ENCODE peak calls at places on chromosomes 13 and 19, in nine cellular contexts. N is thyroid gland, R is heart left ventricle, Z is A549, G is uterus, D is IMR-90, W is Peyer's patch, O is tibial nerve, X is breast epithelium. K is an unnamed sample.
A peak's percentile ranks its signal among the peaks of the same experiment; 100 is the strongest.

GRCh38 chr13:81171065-81171647 is 830.2 kb upstream of the SPRY2 start:
- DNase-seq in N (no peak), R (no peak), Z (no peak), G (no peak), D (no peak), W (no peak), O (no peak), X (no peak), K (peak; percentile 21)

GRCh38 chr13:73901324-73902068 is 232.7 kb downstream of the KLF12 start:
- DNase-seq in N (no peak), R (no peak), Z (no peak), G (no peak), D (no peak), W (no peak), O (no peak), X (no peak), K (no peak)

GRCh38 chr13:41668130-41668757 is 210.9 kb downstream of the RGCC start:
- DNase-seq in N (peak; percentile 50), R (peak; percentile 65), Z (peak; percentile 55), G (peak; percentile 38), D (peak; percentile 95), W (no peak), O (no peak), X (no peak), K (peak; percentile 87)

GRCh38 chr13:95500136-95500718 is 52.3 kb upstream of the CLDN10 start:
- DNase-seq in N (no peak), R (no peak), Z (no peak), G (no peak), D (peak; percentile 4), W (no peak), O (no peak), X (no peak), K (no peak)

GRCh38 chr19:4829001-4829712 is 2.4 kb downstream of the TICAM1 start:
- DNase-seq in N (peak; percentile 63), R (no peak), Z (no peak), G (no peak), D (no peak), W (peak; percentile 49), O (no peak), X (no peak), K (no peak)

GRCh38 chr13:39217471-39217870 is 179.2 kb downstream of the NHLRC3 start:
- DNase-seq in N (no peak), R (no peak), Z (no peak), G (no peak), D (no peak), W (no peak), O (no peak), X (no peak), K (no peak)

GRCh38 chr13:67549331-67549730 is 319.2 kb upstream of the PCDH9 start:
- DNase-seq in N (no peak), R (no peak), Z (no peak), G (no peak), D (peak; percentile 91), W (no peak), O (no peak), X (no peak), K (no peak)

GRCh38 chr13:113782472-113782871 is 23.4 kb downstream of the TMEM255B start:
- DNase-seq in N (no peak), R (peak; percentile 8), Z (no peak), G (no peak), D (no peak), W (no peak), O (no peak), X (no peak), K (no peak)

GRCh38 chr13:92390217-92390616 is 836.4 kb upstream of the GPC6 start:
- DNase-seq in N (no peak), R (no peak), Z (no peak), G (no peak), D (no peak), W (no peak), O (no peak), X (no peak), K (no peak)

GRCh38 chr13:99218545-99218944 is 17.9 kb downstream of the UBAC2 start:
- DNase-seq in N (peak; percentile 87), R (peak; percentile 82), Z (no peak), G (no peak), D (peak; percentile 31), W (no peak), O (no peak), X (no peak), K (no peak)

GRCh38 chr19:58575183-58576041 is 2.3 kb upstream of the MZF1 start:
- DNase-seq in N (peak; percentile 94), R (peak; percentile 91), Z (peak; percentile 93), G (peak; percentile 92), D (peak; percentile 85), W (peak; percentile 83), O (peak; percentile 76), X (peak; percentile 88), K (no peak)

DNA sequence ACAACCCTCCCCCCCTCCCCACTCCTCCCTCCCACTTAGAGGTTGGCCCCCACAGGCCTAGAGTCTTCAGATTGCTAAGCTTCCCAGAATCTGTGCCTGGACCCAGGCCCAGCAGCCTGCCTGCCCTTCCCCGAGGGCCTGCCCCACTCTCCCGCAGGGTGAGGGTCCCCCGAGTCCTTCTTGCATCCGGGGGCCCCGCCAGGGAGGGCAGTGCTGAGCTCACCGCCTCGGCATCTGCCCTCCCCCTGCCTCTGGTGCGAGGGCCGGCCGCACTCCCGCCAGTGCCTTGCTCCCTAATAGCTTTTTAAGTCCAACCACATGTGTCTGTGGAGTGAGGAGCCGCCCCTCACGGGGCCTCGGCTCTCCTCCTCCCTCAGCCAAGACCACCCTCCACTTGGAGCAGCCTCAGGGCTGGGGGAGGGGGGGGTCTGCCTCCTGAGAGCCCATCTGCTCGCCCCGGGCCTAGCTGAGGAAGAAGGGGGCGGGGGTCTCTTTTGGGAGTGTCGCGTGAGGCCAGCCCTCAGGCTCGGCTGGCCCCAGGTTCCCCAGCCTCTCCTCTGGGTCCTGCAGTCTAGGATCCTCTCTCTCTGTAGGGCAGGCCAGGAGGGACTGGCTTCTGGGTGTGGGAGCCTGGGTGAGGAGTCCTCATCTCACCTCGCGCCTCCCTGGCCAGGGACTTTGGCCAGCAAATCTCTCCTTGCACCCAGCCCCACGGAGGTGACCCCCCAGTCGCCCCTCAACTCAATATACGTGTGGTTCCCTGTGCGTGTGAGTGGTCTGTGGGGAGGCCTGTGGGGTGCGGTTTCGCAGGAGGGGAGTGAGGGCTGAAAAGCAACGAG is 47.2 kb downstream of the LYL1 start:
- DNase-seq in N (peak; percentile 88), R (peak; percentile 84), Z (no peak), G (peak; percentile 92), D (peak; percentile 89), W (no peak), O (peak; percentile 83), X (peak; percentile 72), K (no peak)
- TF ChIP-seq POLR2A in N (peak; percentile 50), R (no peak), Z (no peak), G (no peak), D (peak; percentile 14), W (no peak), O (no peak), X (no peak), K (no peak)

GRCh38 chr19:11887247-11887617 is 350 bp upstream of the ZNF69 start:
- DNase-seq in N (no peak), R (no peak), Z (no peak), G (no peak), D (no peak), W (no peak), O (no peak), X (no peak), K (no peak)

GRCh38 chr19:11890634-11891033 is 3.1 kb downstream of the ZNF69 start:
- DNase-seq in N (no peak), R (no peak), Z (no peak), G (no peak), D (no peak), W (no peak), O (no peak), X (no peak), K (no peak)

GRCh38 chr19:11887618-11888531 is at the start of gene ZNF69:
- DNase-seq in N (peak; percentile 96), R (peak; percentile 88), Z (no peak), G (peak; percentile 75), D (peak; percentile 62), W (peak; percentile 92), O (peak; percentile 82), X (peak; percentile 78), K (peak; percentile 64)
- TF ChIP-seq POLR2A in N (peak; percentile 88), R (no peak), Z (no peak), G (no peak), D (no peak), W (no peak), O (no peak), X (no peak), K (peak; percentile 30)

GRCh38 chr19:36115453-36116343 is at the start of gene TBCB:
- DNase-seq in N (peak; percentile 80), R (peak; percentile 86), Z (peak; percentile 86), G (no peak), D (peak; percentile 28), W (peak; percentile 92), O (peak; percentile 73), X (peak; percentile 81), K (no peak)
- TF ChIP-seq POLR2A in N (peak; percentile 56), R (no peak), Z (peak; percentile 92), G (no peak), D (peak; percentile 69), W (no peak), O (peak; percentile 27), X (no peak), K (no peak)

GRCh38 chr19:34999498-35000337 is at the start of gene GRAMD1A:
- DNase-seq in N (peak; percentile 88), R (peak; percentile 93), Z (peak; percentile 99), G (peak; percentile 91), D (peak; percentile 80), W (peak; percentile 84), O (peak; percentile 81), X (peak; percentile 88), K (peak; percentile 81)
- TF ChIP-seq POLR2A in N (peak; percentile 62), R (peak; percentile 1), Z (peak; percentile 64), G (peak; percentile 67), D (peak; percentile 86), W (no peak), O (peak; percentile 52), X (peak; percentile 84), K (peak; percentile 29)

GRCh38 chr19:55279773-55280643 is at the start of gene HSPBP1:
- DNase-seq in N (peak; percentile 93), R (peak; percentile 91), Z (peak; percentile 85), G (peak; percentile 95), D (peak; percentile 91), W (peak; percentile 93), O (peak; percentile 76), X (peak; percentile 93), K (peak; percentile 97)
- TF ChIP-seq POLR2A in N (peak; percentile 40), R (no peak), Z (peak; percentile 67), G (peak; percentile 25), D (peak; percentile 80), W (no peak), O (no peak), X (no peak), K (peak; percentile 43)

GRCh38 chr19:2540646-2541454 is 64.9 kb downstream of the GADD45B start:
- DNase-seq in N (peak; percentile 99), R (peak; percentile 90), Z (peak; percentile 87), G (peak; percentile 86), D (peak; percentile 97), W (peak; percentile 40), O (peak; percentile 73), X (peak; percentile 97), K (no peak)
- TF ChIP-seq POLR2A in N (peak; percentile 82), R (no peak), Z (no peak), G (no peak), D (peak; percentile 74), W (no peak), O (no peak), X (no peak), K (no peak)